ENCODE peak calls at places on chromosomes 1 and 21, in four cellular contexts. T is dorsolateral prefrontal cortex; R is CD8-positive, alpha-beta T cell; Y is fibroblast of mammary gland. S is an unnamed sample.

GRCh38 chr1:234393190-234393589 is 19.9 kb downstream of the COA6 start:
- DNase-seq in R (no peak), Y (no peak), T (no peak), S (no peak)

GRCh38 chr1:83029916-83030315 is 969.0 kb downstream of the TTLL7 start:
- DNase-seq in R (no peak), Y (peak), T (no peak), S (peak)

GRCh38 chr1:35202048-35202719 is 9.2 kb upstream of the SFPQ start:
- DNase-seq in T (peak), Y (peak), R (peak), S (peak)

GRCh38 chr1:42046772-42047552 is 106.2 kb upstream of the GUCA2B start:
- DNase-seq in T (no peak), R (no peak), Y (no peak), S (no peak)

GRCh38 chr1:215543191-215543606 is 23.9 kb upstream of the KCTD3 start:
- DNase-seq in R (no peak), Y (peak), T (no peak), S (peak)

GRCh38 chr1:232695626-232696025 is 65.7 kb upstream of the SIPA1L2 start:
- DNase-seq in R (no peak), T (no peak), Y (no peak), S (no peak)

GRCh38 chr1:246760426-246761347 is 36.5 kb downstream of the SCCPDH start:
- DNase-seq in T (no peak), R (no peak), Y (no peak), S (no peak)

GRCh38 chr1:214327519-214327918 is 46.6 kb downstream of the SMYD2 start:
- DNase-seq in R (no peak), Y (no peak), T (no peak), S (no peak)

GRCh38 chr1:195934839-195935557 is 673.2 kb downstream of the KCNT2 start:
- DNase-seq in Y (no peak), R (no peak), T (no peak), S (no peak)

GRCh38 chr1:205750683-205751651 is 985 bp upstream of the NUCKS1 start:
- DNase-seq in Y (peak), R (no peak), T (no peak), S (no peak)

GRCh38 chr1:40649592-40649930 is 15.9 kb downstream of the RIMS3 start:
- DNase-seq in Y (no peak), R (no peak), T (no peak), S (no peak)

GRCh38 chr1:19936061-19936750 is 12.8 kb upstream of the PLA2G2E start:
- DNase-seq in R (no peak), T (no peak), Y (no peak), S (no peak)

GRCh38 chr1:173266845-173267244 is 59.7 kb upstream of the TNFSF4 start:
- DNase-seq in T (no peak), R (no peak), Y (peak), S (peak)

GRCh38 chr1:238982736-238983135 is 403.6 kb upstream of the CHRM3 start:
- DNase-seq in R (no peak), Y (no peak), T (no peak), S (no peak)

GRCh38 chr1:29849038-29849750 is 612.9 kb downstream of the PTPRU start:
- DNase-seq in R (no peak), T (no peak), Y (peak), S (peak)

GRCh38 chr1:183590225-183591191 is at the start of gene NCF2:
- DNase-seq in Y (peak), R (no peak), T (no peak), S (no peak)

GRCh38 chr1:10429868-10430215 is 391 bp upstream of the CENPS start:
- DNase-seq in Y (peak), T (no peak), R (no peak), S (peak)
- TF ChIP-seq CTCF in Y (no peak), T (no peak), R (no peak), S (no peak)

DNA sequence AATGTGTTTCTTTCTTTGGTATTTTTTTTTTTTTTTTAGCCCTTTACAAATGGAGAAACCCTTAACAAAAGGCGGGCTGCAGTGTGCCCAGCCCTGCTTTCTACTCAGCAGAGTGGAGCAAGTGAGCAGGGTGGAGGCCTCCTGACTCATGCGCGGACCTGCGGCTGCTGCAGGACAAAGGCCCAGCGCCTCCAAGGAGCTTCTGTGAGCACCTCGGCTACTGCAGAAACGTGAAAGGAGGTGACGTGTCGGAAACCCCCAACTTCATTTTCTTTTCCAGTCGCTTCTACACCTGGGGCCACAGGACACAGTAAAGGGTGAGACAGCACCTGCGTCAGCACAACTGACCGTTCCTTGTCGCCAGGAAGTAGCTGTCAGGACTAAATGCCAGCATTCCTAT is 7.0 kb downstream of the TPRG1L start:
- DNase-seq in Y (no peak), T (no peak), R (no peak), S (no peak)
- TF ChIP-seq CTCF in Y (no peak), T (no peak), R (no peak), S (no peak)

GRCh38 chr1:22030057-22030456 is 22.5 kb upstream of the CDC42 start:
- DNase-seq in Y (no peak), T (no peak), R (no peak), S (no peak)

GRCh38 chr1:22026924-22027289 is 25.4 kb downstream of the CELA3A start:
- DNase-seq in T (no peak), Y (no peak), R (no peak), S (no peak)

GRCh38 chr1:22025368-22026154 is 24.1 kb downstream of the CELA3A start:
- DNase-seq in Y (peak), R (peak), T (peak), S (peak)

GRCh38 chr1:22021061-22021460 is 19.6 kb downstream of the CELA3A start:
- DNase-seq in T (no peak), R (no peak), Y (no peak), S (no peak)

DNA sequence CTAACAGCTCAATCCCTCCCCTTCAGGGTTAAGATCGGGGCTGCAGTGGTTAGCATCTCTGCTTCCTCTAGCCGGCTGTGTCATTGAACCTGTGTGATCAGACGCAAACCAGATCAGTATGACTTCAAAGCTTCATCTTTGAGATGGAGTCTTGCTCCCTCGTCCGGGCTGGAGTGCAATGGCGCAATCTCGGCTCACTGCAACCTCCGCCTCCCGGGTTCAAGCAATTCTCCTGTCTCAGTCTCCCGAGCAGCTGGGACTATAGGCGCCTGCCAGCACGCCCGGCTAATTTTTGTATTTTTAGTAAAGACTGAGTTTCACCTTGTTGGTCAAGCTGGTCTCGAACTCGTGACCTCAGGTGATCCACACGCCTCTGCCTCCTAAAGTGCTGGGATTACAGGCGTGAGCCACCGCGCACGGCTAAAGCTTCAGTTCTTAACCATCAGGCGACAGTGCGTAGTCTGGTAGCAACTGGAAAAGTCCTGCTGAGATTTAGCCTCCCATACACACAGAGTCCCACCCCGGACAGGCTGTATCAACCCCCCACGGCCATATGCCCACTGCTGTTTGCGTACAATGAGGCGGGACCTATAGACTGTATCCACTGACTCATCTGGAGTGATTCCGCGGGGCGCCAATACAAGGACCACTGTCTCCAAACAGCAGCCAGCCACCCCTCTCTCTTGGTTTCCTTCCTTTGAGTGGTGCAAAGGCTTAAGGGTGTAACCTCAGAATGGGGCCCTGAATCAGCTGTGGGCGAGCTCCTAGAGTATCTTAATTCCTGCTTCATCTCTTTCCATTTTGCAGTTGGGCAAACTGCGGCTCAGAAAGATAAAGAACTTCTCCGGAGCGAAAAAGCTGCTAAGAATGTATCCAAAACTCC is 23.3 kb downstream of the CELA3A start:
- DNase-seq in Y (peak), T (peak), R (peak), S (peak)
- TF ChIP-seq CTCF in Y (no peak), T (no peak), R (peak), S (no peak)

DNA sequence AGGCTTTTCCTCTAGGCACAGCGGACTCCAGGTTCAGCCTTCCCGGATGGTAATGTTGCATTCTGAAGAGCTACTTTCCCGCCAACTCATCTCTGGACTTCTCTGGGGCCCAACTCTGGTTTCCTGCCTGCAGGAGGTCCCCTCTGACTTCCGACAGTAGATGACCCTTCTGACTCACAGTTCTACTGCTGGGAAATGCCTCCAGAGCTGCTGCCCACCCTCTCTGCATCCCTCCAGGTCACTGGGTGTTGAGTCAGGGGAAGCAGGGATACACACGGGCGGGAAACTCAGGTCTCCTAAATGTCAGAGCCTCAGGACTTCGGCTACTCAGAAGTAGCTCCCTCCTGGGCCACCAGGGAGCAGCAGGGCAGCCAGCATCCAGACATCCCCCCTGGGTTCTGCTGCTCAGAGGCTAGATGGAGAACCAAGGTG is 2.1 kb upstream of the KIF21B start:
- DNase-seq in T (no peak), Y (peak), R (no peak), S (peak)
- TF ChIP-seq CTCF in T (peak), Y (peak), R (no peak), S (peak)

DNA sequence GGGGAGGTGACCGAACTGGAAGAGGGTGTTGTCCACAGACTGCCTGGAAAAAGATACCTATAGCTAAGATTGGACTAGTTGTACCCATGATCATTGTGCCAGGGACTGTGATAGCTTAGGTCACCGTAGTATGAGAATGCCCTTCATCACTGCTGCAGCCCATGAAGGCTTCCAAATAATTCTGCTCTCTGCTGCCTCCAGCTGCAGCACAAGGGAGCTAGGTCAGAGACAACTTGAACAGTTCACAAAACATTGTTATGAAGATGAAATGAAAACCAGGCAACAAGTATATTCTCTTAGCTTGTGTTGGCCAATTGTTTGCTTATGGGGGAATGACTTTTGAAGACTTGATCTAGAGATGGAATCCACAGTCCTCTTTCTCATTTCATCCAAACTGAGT is 246.7 kb downstream of the MRPL39 start:
- DNase-seq in Y (peak), R (no peak), T (no peak), S (no peak)
- TF ChIP-seq CTCF in Y (peak), R (no peak), T (no peak), S (peak)

GRCh38 chr1:6384135-6384534 is 9.4 kb downstream of the ACOT7 start:
- DNase-seq in Y (no peak), T (no peak), R (no peak), S (no peak)

GRCh38 chr1:6373961-6374720 is 19.4 kb downstream of the ACOT7 start:
- DNase-seq in Y (no peak), R (no peak), T (no peak), S (no peak)

GRCh38 chr1:6380037-6380436 is 13.5 kb downstream of the ACOT7 start:
- DNase-seq in T (no peak), R (no peak), Y (no peak), S (no peak)

GRCh38 chr1:6378096-6378746 is 15.3 kb downstream of the ACOT7 start:
- DNase-seq in Y (no peak), R (no peak), T (no peak), S (no peak)
- TF ChIP-seq CTCF in Y (no peak), R (no peak), T (no peak), S (peak)